ENCODE peak calls at places on chromosomes 16 and 17, in seven cellular contexts. S is body of pancreas; J is CD4-positive, CD25-positive, alpha-beta regulatory T cell; Y is mesenchymal stem cell; B is small intestine; T is RWPE2; L is MM.1S. D is an unnamed sample.

GRCh38 chr16:67804853-67805542 is 1.4 kb downstream of the RANBP10 start:
- DNase-seq in L (no peak), Y (peak; percentile 64), S (no peak), B (no peak), T (no peak), J (no peak), D (no peak)

GRCh38 chr16:12501727-12502457 is 301.8 kb downstream of the CPPED1 start:
- DNase-seq in J (no peak), B (peak; percentile 71), S (no peak), Y (no peak), L (no peak), T (no peak), D (no peak)

GRCh38 chr17:15260376-15261062 is 4.6 kb downstream of the PMP22 start:
- DNase-seq in Y (peak; percentile 84), B (peak; percentile 72), T (no peak), J (peak; percentile 26), S (peak; percentile 86), L (no peak), D (peak; percentile 11)

GRCh38 chr16:89565506-89566372 is 5.3 kb downstream of the RPL13 start:
- DNase-seq in B (peak; percentile 65), J (no peak), S (peak; percentile 74), L (peak; percentile 35), T (peak; percentile 82), Y (peak; percentile 43), D (peak; percentile 22)

GRCh38 chr16:26816266-26816665 is 250.5 kb upstream of the C16orf82 start:
- DNase-seq in Y (no peak), L (no peak), S (no peak), B (no peak), J (no peak), T (no peak), D (no peak)

GRCh38 chr17:83194189-83194565 is 114.8 kb downstream of the METRNL start:
- DNase-seq in L (no peak), Y (no peak), J (no peak), B (no peak), S (peak; percentile 9), T (peak; percentile 56), D (no peak)

GRCh38 chr16:84616515-84616914 is 1.4 kb downstream of the COTL1 start:
- DNase-seq in S (no peak), B (peak; percentile 60), Y (peak; percentile 50), T (no peak), L (no peak), J (peak; percentile 20), D (no peak)

GRCh38 chr17:778096-778495 is 4.0 kb downstream of the GLOD4 start:
- DNase-seq in B (no peak), J (no peak), S (no peak), Y (no peak), L (no peak), T (no peak), D (no peak)

GRCh38 chr17:28878981-28879380 is 18.6 kb downstream of the FLOT2 start:
- DNase-seq in L (peak; percentile 31), B (peak; percentile 81), S (peak; percentile 19), Y (peak; percentile 62), T (no peak), J (no peak), D (no peak)

GRCh38 chr17:42288985-42289862 is 926 bp downstream of the STAT5A start:
- DNase-seq in J (peak; percentile 62), B (peak; percentile 55), L (no peak), S (peak; percentile 67), Y (no peak), T (peak; percentile 57), D (peak; percentile 46)

GRCh38 chr17:42290577-42290976 is 2.3 kb downstream of the STAT5A start:
- DNase-seq in B (no peak), S (peak; percentile 2), J (no peak), Y (no peak), L (no peak), T (peak; percentile 9), D (no peak)

GRCh38 chr17:42291136-42291535 is 2.8 kb downstream of the STAT5A start:
- DNase-seq in S (no peak), B (no peak), T (peak; percentile 28), J (no peak), Y (no peak), L (no peak), D (no peak)

GRCh38 chr17:42288078-42288984 is at the start of gene STAT5A:
- DNase-seq in T (peak; percentile 51), L (peak; percentile 63), Y (peak; percentile 85), J (peak; percentile 83), B (peak; percentile 80), S (peak; percentile 90), D (peak; percentile 72)

GRCh38 chr17:42289863-42290165 is 1.5 kb downstream of the STAT5A start:
- DNase-seq in S (peak; percentile 11), T (peak; percentile 38), J (peak; percentile 31), B (no peak), L (no peak), Y (no peak), D (peak; percentile 31)
- H3K4me3 ChIP-seq in S (no peak overlapping the region), T (no peak overlapping the region), J (peak overlapping the region; percentile 55), B (no peak overlapping the region), L (no peak overlapping the region), Y (no peak overlapping the region), D (no peak overlapping the region)

GRCh38 chr16:20620003-20620402 is 43.8 kb upstream of the ACSM2B start:
- DNase-seq in L (no peak), J (no peak), B (no peak), T (no peak), S (no peak), Y (no peak), D (no peak)
- H3K27ac ChIP-seq in L (no peak overlapping the region), J (no peak overlapping the region), B (no peak overlapping the region), T (no peak overlapping the region), S (no peak overlapping the region), Y (no peak overlapping the region), D (no peak overlapping the region)

DNA sequence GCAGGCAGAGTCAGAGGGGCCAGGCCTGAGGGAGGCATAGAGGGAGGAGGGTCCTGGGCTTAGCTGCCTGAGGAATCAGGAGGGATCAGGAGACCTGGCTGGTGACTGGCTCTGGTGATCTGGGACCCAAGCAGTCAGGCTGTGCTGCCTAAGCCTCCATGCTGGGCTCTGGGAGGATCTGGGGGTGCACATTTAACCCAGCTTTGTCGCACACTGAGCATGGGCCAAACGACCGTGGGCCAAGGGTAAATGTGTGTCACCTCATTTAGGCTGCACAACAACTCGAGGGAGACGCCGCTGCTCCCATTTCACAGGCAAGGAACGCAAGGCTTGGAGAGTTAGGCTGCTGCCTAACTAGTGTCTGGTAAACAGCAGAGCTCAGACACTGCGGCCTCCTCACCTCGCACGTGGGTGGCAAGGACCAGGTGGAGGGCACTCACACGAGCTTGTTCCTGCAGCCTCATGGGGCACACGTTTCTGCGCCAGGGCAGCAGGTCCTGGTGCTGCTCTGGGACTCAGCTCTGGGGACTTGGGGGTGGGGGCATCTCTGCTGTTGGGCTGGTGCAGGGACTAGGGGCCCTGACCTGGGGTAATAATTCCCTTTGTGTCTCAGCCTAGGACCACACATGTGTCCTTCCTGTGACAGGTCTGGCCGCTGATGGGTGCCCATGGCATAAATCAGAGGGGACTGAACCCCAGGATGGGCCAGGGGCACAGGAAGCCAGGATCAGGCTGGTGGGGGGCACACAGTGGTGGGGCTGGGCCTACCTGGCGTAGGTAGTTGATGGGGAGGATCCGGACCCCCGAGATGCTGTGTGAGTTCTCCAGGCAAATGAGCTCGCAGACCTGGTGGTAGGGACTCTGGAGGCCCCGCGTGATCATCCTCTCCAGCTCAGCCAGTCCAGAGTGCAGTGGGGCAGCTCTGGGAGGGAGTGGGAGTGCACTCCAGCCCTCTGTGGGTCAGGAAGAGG is 18.7 kb downstream of the TMEM235 start:
- DNase-seq in L (no peak), J (no peak), B (no peak), Y (no peak), T (peak; percentile 58), S (peak; percentile 11), D (no peak)
- H3K4me3 ChIP-seq in L (no peak overlapping the region), J (no peak overlapping the region), B (no peak overlapping the region), Y (no peak overlapping the region), T (no peak overlapping the region), S (no peak overlapping the region), D (no peak overlapping the region)

GRCh38 chr16:3306078-3306477 is 781 bp downstream of the ZNF75A start:
- DNase-seq in J (no peak), Y (no peak), L (no peak), T (no peak), B (no peak), S (no peak), D (no peak)
- H3K27ac ChIP-seq in J (peak overlapping the region; percentile 84), Y (no peak overlapping the region), L (peak overlapping the region; percentile 75), T (peak overlapping the region; percentile 73), B (no peak overlapping the region), S (peak overlapping the region; percentile 64), D (peak overlapping the region; percentile 78)

DNA sequence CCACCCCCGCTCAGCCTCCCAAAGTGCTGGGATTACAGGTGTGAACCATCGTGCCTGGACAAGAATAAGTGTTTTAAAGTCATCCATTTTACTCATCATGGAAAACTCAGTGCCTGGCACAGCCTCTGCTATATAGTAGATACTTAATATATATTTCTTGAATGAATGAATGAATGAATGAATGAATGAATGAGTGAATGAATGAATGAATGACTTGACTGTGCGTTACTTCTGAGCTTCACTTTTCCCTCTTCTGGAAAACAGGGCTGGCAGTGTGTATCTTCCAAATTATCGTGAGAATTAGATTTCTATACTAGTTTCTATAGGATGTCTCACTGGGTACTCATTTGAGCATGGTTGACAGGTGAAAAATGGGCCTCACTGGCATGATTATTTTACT is 307.3 kb upstream of the ERCC4 start:
- DNase-seq in L (no peak), S (no peak), J (no peak), B (no peak), Y (no peak), T (no peak), D (no peak)
- H3K4me3 ChIP-seq in L (no peak overlapping the region), S (no peak overlapping the region), J (no peak overlapping the region), B (no peak overlapping the region), Y (no peak overlapping the region), T (no peak overlapping the region), D (no peak overlapping the region)

GRCh38 chr17:49913226-49914095 is 55.5 kb upstream of the DLX4 start:
- DNase-seq in S (no peak), T (no peak), L (no peak), J (no peak), Y (peak; percentile 4), B (no peak), D (no peak)

GRCh38 chr17:49915260-49915659 is 53.7 kb upstream of the DLX4 start:
- DNase-seq in T (no peak), L (no peak), J (no peak), S (no peak), B (no peak), Y (no peak), D (no peak)

GRCh38 chr17:49914664-49915063 is 54.3 kb upstream of the DLX4 start:
- DNase-seq in T (no peak), S (no peak), Y (no peak), J (no peak), B (no peak), L (no peak), D (no peak)

GRCh38 chr17:49915670-49916069 is 53.3 kb upstream of the DLX4 start:
- DNase-seq in S (no peak), L (no peak), B (no peak), T (no peak), J (no peak), Y (no peak), D (no peak)

DNA sequence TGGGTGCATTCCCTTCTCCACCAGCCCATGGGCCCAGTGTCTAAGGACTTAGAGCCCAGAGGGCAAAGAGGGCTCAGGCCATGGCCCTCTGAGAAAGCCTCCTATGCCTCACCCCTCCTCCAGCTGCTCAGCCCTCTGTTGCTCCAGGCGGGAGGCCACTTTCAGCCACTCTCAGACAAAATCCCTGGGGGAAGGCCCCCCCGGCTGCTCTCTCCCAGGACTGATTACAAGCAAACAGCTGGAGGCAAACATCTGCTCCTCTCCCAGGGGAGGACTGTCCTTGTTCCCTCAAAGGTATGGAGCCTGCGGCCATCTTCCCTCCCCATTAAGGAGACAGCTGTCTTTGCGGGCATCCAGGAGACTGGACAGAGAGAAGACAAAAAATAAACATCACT is 54.9 kb upstream of the DLX4 start:
- DNase-seq in B (no peak), T (no peak), L (no peak), J (no peak), S (no peak), Y (no peak), D (no peak)
- H3K27ac ChIP-seq in B (no peak overlapping the region), T (no peak overlapping the region), L (no peak overlapping the region), J (no peak overlapping the region), S (no peak overlapping the region), Y (no peak overlapping the region), D (no peak overlapping the region)